ENCODE peak calls at places on chromosomes 5 and 9, in eight cellular contexts. B is spleen, T is cardiac muscle cell, V is HFF-Myc, E is adrenal gland, A is Calu3, X is natural killer cell, W is WERI-Rb-1. J is an unnamed sample.

GRCh38 chr5:142924135-142924883 is 154.1 kb downstream of the ARHGAP26 start:
- DNase-seq in E (no peak), X (no peak), W (no peak), T (peak; percentile 35), B (no peak), A (no peak), V (no peak), J (no peak)

GRCh38 chr9:90423661-90424193 is 218.9 kb downstream of the DIRAS2 start:
- DNase-seq in V (no peak), W (no peak), B (no peak), A (no peak), X (no peak), T (no peak), E (no peak), J (no peak)

GRCh38 chr9:122402403-122403268 is 31.8 kb downstream of the PTGS1 start:
- DNase-seq in V (peak; percentile 98), B (no peak), T (peak; percentile 99), W (no peak), A (peak; percentile 50), E (peak; percentile 55), X (no peak), J (peak; percentile 35)

GRCh38 chr5:122584411-122585110 is 190.3 kb upstream of the SNX2 start:
- DNase-seq in B (no peak), V (no peak), T (no peak), W (no peak), E (no peak), X (no peak), A (no peak), J (no peak)

GRCh38 chr5:157241483-157241882 is 24.4 kb upstream of the CYFIP2 start:
- DNase-seq in W (no peak), T (no peak), V (no peak), E (no peak), X (no peak), B (no peak), A (no peak), J (no peak)

GRCh38 chr9:27625751-27626628 is 52.7 kb upstream of the C9orf72 start:
- DNase-seq in B (no peak), W (no peak), V (no peak), E (no peak), A (peak; percentile 9), X (no peak), T (no peak), J (no peak)

GRCh38 chr5:61603211-61603908 is 271.3 kb downstream of the ZSWIM6 start:
- DNase-seq in B (no peak), A (no peak), E (peak; percentile 34), W (no peak), V (no peak), X (no peak), T (no peak), J (no peak)

GRCh38 chr9:27278374-27278773 is 18.6 kb downstream of the EQTN start:
- DNase-seq in E (no peak), T (peak; percentile 29), V (no peak), A (no peak), B (no peak), W (no peak), X (no peak), J (no peak)

GRCh38 chr9:3650994-3651622 is 125.3 kb upstream of the RFX3 start:
- DNase-seq in T (no peak), X (no peak), V (no peak), E (no peak), A (no peak), B (no peak), W (no peak), J (no peak)

GRCh38 chr9:3646226-3646625 is 120.4 kb upstream of the RFX3 start:
- DNase-seq in T (no peak), X (no peak), E (no peak), V (no peak), W (no peak), B (no peak), A (no peak), J (no peak)

GRCh38 chr9:3648722-3649121 is 122.9 kb upstream of the RFX3 start:
- DNase-seq in W (no peak), B (no peak), E (no peak), A (no peak), T (no peak), V (no peak), X (no peak), J (no peak)

GRCh38 chr9:3648266-3648665 is 122.5 kb upstream of the RFX3 start:
- DNase-seq in A (no peak), T (no peak), E (no peak), W (no peak), V (no peak), B (no peak), X (no peak), J (no peak)

DNA sequence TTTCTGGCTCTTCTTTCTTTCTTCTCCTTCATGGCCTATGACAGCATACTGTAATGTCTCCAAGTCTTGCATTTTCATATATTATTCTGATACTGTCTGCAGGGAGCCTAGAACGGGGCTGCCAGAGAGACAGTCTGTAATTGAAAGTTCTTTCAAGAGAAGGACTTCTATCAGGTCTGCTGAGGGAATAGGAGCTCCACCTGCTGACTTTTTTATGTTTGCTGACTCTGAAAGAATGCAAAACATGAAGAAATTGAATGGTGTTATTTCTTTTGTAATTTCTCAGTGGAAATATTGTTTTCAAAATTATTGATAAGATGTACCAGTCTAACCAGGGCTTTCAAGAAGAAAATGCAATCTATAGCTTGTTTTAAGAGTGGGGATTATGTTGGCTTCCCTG is 121.9 kb upstream of the RFX3 start:
- DNase-seq in T (no peak), X (no peak), E (no peak), A (no peak), V (no peak), W (no peak), B (no peak), J (no peak)
- TF ChIP-seq CTCF in T (no peak), X (no peak), E (no peak), A (no peak), V (no peak), W (no peak), B (no peak), J (no peak)

GRCh38 chr5:40735609-40736008 is 20.2 kb downstream of the TTC33 start:
- DNase-seq in V (no peak), A (no peak), W (no peak), E (no peak), T (no peak), X (no peak), B (no peak), J (no peak)

GRCh38 chr5:40733439-40733838 is 22.3 kb downstream of the TTC33 start:
- DNase-seq in T (no peak), E (no peak), V (no peak), W (peak; percentile 60), X (no peak), A (no peak), B (no peak), J (no peak)

GRCh38 chr5:40736103-40736875 is 19.5 kb downstream of the TTC33 start:
- DNase-seq in E (no peak), X (no peak), T (peak; percentile 75), W (no peak), V (peak; percentile 47), B (no peak), A (peak; percentile 25), J (no peak)

GRCh38 chr5:40734986-40735385 is 20.8 kb downstream of the TTC33 start:
- DNase-seq in A (peak; percentile 53), T (peak; percentile 10), E (no peak), B (no peak), W (no peak), V (no peak), X (no peak), J (no peak)

DNA sequence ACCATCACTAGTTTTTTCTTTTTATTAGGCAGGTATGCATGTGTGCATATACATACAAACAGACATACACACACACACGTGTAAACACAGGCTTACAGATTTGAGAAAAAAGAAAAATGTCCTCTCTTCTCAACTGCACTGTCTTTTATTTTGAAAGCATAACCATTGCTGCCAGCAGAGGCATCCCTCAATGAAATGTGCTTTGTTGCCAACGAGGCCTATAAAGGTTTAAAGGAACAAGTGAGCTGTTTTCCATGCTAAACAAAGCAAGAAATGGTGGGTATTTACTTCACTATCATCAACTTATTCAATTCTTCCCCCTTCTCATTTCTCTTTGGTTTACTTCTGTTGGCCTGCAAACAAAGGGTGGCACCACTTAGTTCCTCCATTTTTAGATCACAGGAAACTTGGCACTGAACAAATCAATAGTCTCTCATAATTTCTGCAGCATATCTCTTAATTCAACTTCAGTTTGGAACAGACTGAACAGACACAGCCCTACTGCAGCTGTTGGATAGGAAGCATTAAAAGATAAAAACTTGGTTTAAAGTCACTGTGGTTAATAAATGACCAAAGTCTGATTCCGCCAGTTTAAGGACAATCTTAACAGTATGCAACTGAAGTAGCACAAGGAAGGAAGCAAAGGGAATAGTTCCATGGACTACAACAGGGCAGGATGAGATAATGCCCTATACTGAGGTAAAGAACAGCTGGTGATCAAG is 21.8 kb downstream of the TTC33 start:
- DNase-seq in A (no peak), X (no peak), B (no peak), T (peak; percentile 13), W (no peak), E (no peak), V (no peak), J (no peak)
- TF ChIP-seq CTCF in A (no peak), X (no peak), B (no peak), T (no peak), W (no peak), E (no peak), V (no peak), J (no peak)

GRCh38 chr9:36489453-36489852 is 83.2 kb upstream of the MELK start:
- DNase-seq in E (no peak), A (no peak), T (no peak), B (no peak), W (no peak), X (no peak), V (no peak), J (no peak)

GRCh38 chr9:36488322-36488838 is 84.3 kb upstream of the MELK start:
- DNase-seq in E (no peak), X (no peak), A (no peak), W (no peak), T (no peak), V (no peak), B (peak; percentile 76), J (no peak)

GRCh38 chr9:36486454-36486932 is 86.2 kb upstream of the MELK start:
- DNase-seq in E (peak; percentile 33), W (peak; percentile 12), A (no peak), V (no peak), T (no peak), B (no peak), X (peak; percentile 17), J (no peak)

GRCh38 chr9:36486933-36487481 is 85.7 kb upstream of the MELK start:
- DNase-seq in V (no peak), X (no peak), T (peak; percentile 25), A (peak; percentile 4), E (peak; percentile 63), B (peak; percentile 94), W (peak; percentile 70), J (peak; percentile 25)

DNA sequence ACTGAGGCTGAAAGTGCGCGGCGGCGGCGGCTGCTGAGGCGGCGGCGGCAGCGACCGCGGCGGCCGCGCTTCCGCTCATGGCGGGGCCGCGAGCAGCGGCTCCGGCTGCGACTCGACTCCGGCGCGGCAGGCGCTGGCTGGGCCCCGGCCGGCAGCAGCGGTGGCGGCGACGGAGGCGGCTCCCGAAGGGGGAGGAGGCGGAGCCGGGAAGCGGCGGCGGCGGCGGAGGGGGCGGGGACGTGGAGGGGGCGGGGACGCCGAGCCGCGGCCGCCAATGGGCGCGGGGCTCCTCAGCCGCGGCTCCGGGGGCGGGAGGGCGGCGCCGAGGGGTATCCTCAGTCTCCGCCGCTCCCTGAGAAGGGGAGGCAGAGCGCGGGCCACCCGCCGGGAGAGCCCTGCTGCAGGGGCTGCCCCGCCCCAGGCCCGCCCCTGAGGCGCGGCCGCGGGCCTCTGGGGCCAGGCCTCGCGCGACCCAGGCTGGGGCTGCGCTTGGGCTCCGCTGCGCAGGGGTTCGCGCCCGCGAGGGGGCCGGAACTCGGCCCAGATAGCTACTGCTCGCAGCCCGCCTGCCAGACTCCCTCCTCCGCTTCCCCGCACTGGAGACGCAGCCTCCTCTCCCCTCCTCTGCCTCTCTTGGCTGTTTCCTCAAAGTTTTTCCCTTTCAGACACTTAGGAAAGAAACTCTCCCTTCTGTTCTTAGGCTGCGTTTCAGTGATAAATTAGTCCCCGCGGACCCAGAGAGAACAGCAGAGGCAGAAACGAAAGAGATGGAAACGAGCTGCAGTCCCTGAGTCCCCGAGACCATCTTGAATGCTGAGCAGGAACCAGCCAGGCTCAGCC is 85.0 kb upstream of the MELK start:
- DNase-seq in T (peak; percentile 98), B (peak; percentile 98), A (peak; percentile 74), V (peak; percentile 49), E (peak; percentile 92), W (peak; percentile 91), X (peak; percentile 83), J (peak; percentile 73)
- TF ChIP-seq CTCF in T (no peak), B (peak; percentile 37), A (no peak), V (no peak), E (no peak), W (no peak), X (no peak), J (no peak)

DNA sequence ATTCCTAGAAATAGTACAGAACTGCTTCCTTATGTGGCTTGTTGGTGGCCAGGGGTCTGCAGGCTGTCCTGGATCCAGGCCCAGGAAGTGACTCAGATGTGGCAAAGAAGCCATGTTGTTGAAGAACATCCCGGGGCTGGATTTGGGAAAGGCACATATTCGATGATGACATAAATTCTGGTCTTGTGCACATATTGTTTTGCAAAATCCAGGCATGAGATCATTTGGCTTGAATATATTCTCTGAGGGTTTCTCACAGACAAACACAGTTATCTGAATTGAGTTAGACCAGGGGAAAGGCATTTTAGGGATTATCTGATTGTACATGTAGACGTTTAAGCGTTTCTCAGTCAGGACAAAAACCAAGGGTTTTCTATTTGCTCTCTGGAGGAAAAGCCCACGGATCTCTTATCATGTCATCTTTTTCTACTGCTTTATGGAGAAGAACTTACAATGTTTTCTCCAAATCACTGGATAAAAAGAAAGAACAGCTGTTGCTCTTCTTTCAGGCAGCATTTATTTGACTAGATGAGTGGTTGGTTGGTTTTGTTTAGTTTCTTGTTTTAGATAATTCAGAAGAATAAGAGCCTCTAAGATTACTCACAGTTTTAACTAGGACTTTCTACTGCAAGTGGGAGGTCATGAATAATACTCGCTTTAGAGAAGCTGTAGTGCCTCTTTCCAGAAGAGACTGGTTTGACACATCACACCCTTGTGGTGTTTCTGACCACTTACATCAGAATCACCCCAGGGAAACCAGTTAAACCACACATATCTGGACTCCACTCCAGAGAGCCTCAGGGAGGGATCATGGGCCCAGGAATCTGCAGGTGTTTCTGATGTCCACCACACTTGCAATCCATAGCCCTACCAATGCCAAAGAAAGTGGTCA is 29.5 kb upstream of the LHFPL2 start:
- DNase-seq in A (peak; percentile 57), V (peak; percentile 83), B (no peak), X (no peak), E (peak; percentile 32), T (peak; percentile 97), W (no peak), J (peak; percentile 64)
- TF ChIP-seq CTCF in A (no peak), V (no peak), B (no peak), X (no peak), E (no peak), T (no peak), W (no peak), J (no peak)